ENCODE peak calls at places on chromosomes 7 and 10, in eight cellular contexts. One of them, this sample, is unnamed.

GRCh38 chr10:15168296-15168780 is at the start of gene NMT2:
- DNase-seq in PC-9: peak; percentile 62
- DNase-seq in GM13977: no peak
- DNase-seq in GM12865: no peak
- DNase-seq in gastrocnemius medialis: peak; percentile 81
- DNase-seq in AG04449: no peak
- DNase-seq in upper lobe of right lung: peak; percentile 94
- DNase-seq in CD4-positive, alpha-beta T cell: no peak
- DNase-seq in this sample: no peak

GRCh38 chr10:43198682-43199005 is 60.4 kb downstream of the CSGALNACT2 start:
- DNase-seq in PC-9: no peak
- DNase-seq in GM13977: no peak
- DNase-seq in GM12865: no peak
- DNase-seq in gastrocnemius medialis: no peak
- DNase-seq in AG04449: no peak
- DNase-seq in upper lobe of right lung: peak; percentile 49
- DNase-seq in CD4-positive, alpha-beta T cell: no peak
- DNase-seq in this sample: peak; percentile 10

GRCh38 chr7:105202561-105203130 is 186.1 kb downstream of the SRPK2 start:
- DNase-seq in PC-9: no peak
- DNase-seq in GM13977: no peak
- DNase-seq in GM12865: no peak
- DNase-seq in gastrocnemius medialis: no peak
- DNase-seq in AG04449: no peak
- DNase-seq in upper lobe of right lung: no peak
- DNase-seq in CD4-positive, alpha-beta T cell: no peak
- DNase-seq in this sample: no peak

GRCh38 chr7:35650751-35651150 is 44.2 kb downstream of the HERPUD2 start:
- DNase-seq in PC-9: no peak
- DNase-seq in GM13977: no peak
- DNase-seq in GM12865: no peak
- DNase-seq in gastrocnemius medialis: no peak
- DNase-seq in AG04449: no peak
- DNase-seq in upper lobe of right lung: no peak
- DNase-seq in CD4-positive, alpha-beta T cell: no peak
- DNase-seq in this sample: no peak

GRCh38 chr7:155412416-155413253 is 45.3 kb upstream of the EN2 start:
- DNase-seq in PC-9: no peak
- DNase-seq in GM13977: peak; percentile 89
- DNase-seq in GM12865: peak; percentile 66
- DNase-seq in gastrocnemius medialis: no peak
- DNase-seq in AG04449: no peak
- DNase-seq in upper lobe of right lung: peak; percentile 74
- DNase-seq in CD4-positive, alpha-beta T cell: peak; percentile 4
- DNase-seq in this sample: peak; percentile 88

GRCh38 chr10:119113805-119114732 is 10.2 kb downstream of the DENND10 start:
- DNase-seq in PC-9: peak; percentile 93
- DNase-seq in GM13977: no peak
- DNase-seq in GM12865: no peak
- DNase-seq in gastrocnemius medialis: peak; percentile 63
- DNase-seq in AG04449: peak; percentile 84
- DNase-seq in upper lobe of right lung: no peak
- DNase-seq in CD4-positive, alpha-beta T cell: no peak
- DNase-seq in this sample: no peak

GRCh38 chr7:28647076-28647421 is 234.7 kb downstream of the CREB5 start:
- DNase-seq in PC-9: no peak
- DNase-seq in GM13977: no peak
- DNase-seq in GM12865: no peak
- DNase-seq in gastrocnemius medialis: no peak
- DNase-seq in AG04449: no peak
- DNase-seq in upper lobe of right lung: no peak
- DNase-seq in CD4-positive, alpha-beta T cell: no peak
- DNase-seq in this sample: no peak

GRCh38 chr7:23594879-23595604 is 2.1 kb upstream of the CCDC126 start:
- DNase-seq in PC-9: peak; percentile 81
- DNase-seq in GM13977: peak; percentile 85
- DNase-seq in GM12865: peak; percentile 93
- DNase-seq in gastrocnemius medialis: no peak
- DNase-seq in AG04449: no peak
- DNase-seq in upper lobe of right lung: no peak
- DNase-seq in CD4-positive, alpha-beta T cell: no peak
- DNase-seq in this sample: peak; percentile 79

GRCh38 chr7:37031571-37032257 is 307.4 kb upstream of the AOAH start:
- DNase-seq in PC-9: peak; percentile 98
- DNase-seq in GM13977: no peak
- DNase-seq in GM12865: no peak
- DNase-seq in gastrocnemius medialis: peak; percentile 78
- DNase-seq in AG04449: peak; percentile 97
- DNase-seq in upper lobe of right lung: peak; percentile 64
- DNase-seq in CD4-positive, alpha-beta T cell: no peak
- DNase-seq in this sample: no peak

GRCh38 chr10:130382031-130382430 is 245.8 kb downstream of the GLRX3 start:
- DNase-seq in PC-9: no peak
- DNase-seq in GM13977: no peak
- DNase-seq in GM12865: no peak
- DNase-seq in gastrocnemius medialis: no peak
- DNase-seq in AG04449: no peak
- DNase-seq in upper lobe of right lung: no peak
- DNase-seq in CD4-positive, alpha-beta T cell: no peak
- DNase-seq in this sample: no peak

GRCh38 chr7:140998715-140999114 is 16.0 kb downstream of the MRPS33 start:
- DNase-seq in PC-9: no peak
- DNase-seq in GM13977: no peak
- DNase-seq in GM12865: no peak
- DNase-seq in gastrocnemius medialis: no peak
- DNase-seq in AG04449: no peak
- DNase-seq in upper lobe of right lung: no peak
- DNase-seq in CD4-positive, alpha-beta T cell: no peak
- DNase-seq in this sample: no peak

GRCh38 chr10:97278491-97278989 is 13.9 kb downstream of the ARHGAP19 start:
- DNase-seq in PC-9: peak; percentile 57
- DNase-seq in GM13977: peak; percentile 47
- DNase-seq in GM12865: peak; percentile 57
- DNase-seq in gastrocnemius medialis: no peak
- DNase-seq in AG04449: peak; percentile 93
- DNase-seq in upper lobe of right lung: no peak
- DNase-seq in CD4-positive, alpha-beta T cell: no peak
- DNase-seq in this sample: peak; percentile 50

GRCh38 chr10:112349521-112350085 is 24.3 kb upstream of the ACSL5 start:
- DNase-seq in PC-9: no peak
- DNase-seq in GM13977: no peak
- DNase-seq in GM12865: no peak
- DNase-seq in gastrocnemius medialis: no peak
- DNase-seq in AG04449: no peak
- DNase-seq in upper lobe of right lung: no peak
- DNase-seq in CD4-positive, alpha-beta T cell: no peak
- DNase-seq in this sample: no peak

GRCh38 chr7:1908823-1909420 is 238.8 kb downstream of the ELFN1 start:
- DNase-seq in PC-9: no peak
- DNase-seq in GM13977: no peak
- DNase-seq in GM12865: no peak
- DNase-seq in gastrocnemius medialis: no peak
- DNase-seq in AG04449: no peak
- DNase-seq in upper lobe of right lung: no peak
- DNase-seq in CD4-positive, alpha-beta T cell: no peak
- DNase-seq in this sample: no peak

GRCh38 chr10:54985732-54986131 is 184.7 kb upstream of the PCDH15 start:
- DNase-seq in PC-9: no peak
- DNase-seq in GM13977: peak; percentile 3
- DNase-seq in GM12865: peak; percentile 36
- DNase-seq in gastrocnemius medialis: no peak
- DNase-seq in AG04449: no peak
- DNase-seq in upper lobe of right lung: no peak
- DNase-seq in CD4-positive, alpha-beta T cell: no peak
- DNase-seq in this sample: no peak

GRCh38 chr10:132078746-132079345 is 13.1 kb downstream of the JAKMIP3 start:
- DNase-seq in PC-9: no peak
- DNase-seq in GM13977: no peak
- DNase-seq in GM12865: no peak
- DNase-seq in gastrocnemius medialis: no peak
- DNase-seq in AG04449: no peak
- DNase-seq in upper lobe of right lung: peak; percentile 15
- DNase-seq in CD4-positive, alpha-beta T cell: no peak
- DNase-seq in this sample: no peak

GRCh38 chr7:45974540-45975360 is 53.7 kb upstream of the IGFBP3 start:
- DNase-seq in PC-9: peak; percentile 20
- DNase-seq in GM13977: no peak
- DNase-seq in GM12865: no peak
- DNase-seq in gastrocnemius medialis: no peak
- DNase-seq in AG04449: no peak
- DNase-seq in upper lobe of right lung: no peak
- DNase-seq in CD4-positive, alpha-beta T cell: no peak
- DNase-seq in this sample: no peak

GRCh38 chr7:41891967-41892755 is 189.3 kb upstream of the INHBA start:
- DNase-seq in PC-9: peak; percentile 26
- DNase-seq in GM13977: no peak
- DNase-seq in GM12865: no peak
- DNase-seq in gastrocnemius medialis: no peak
- DNase-seq in AG04449: no peak
- DNase-seq in upper lobe of right lung: no peak
- DNase-seq in CD4-positive, alpha-beta T cell: no peak
- DNase-seq in this sample: no peak
- TF ChIP-seq CTCF in PC-9: no peak
- TF ChIP-seq CTCF in GM13977: peak; percentile 49
- TF ChIP-seq CTCF in GM12865: peak; percentile 31
- TF ChIP-seq CTCF in gastrocnemius medialis: no peak
- TF ChIP-seq CTCF in AG04449: peak; percentile 3
- TF ChIP-seq CTCF in upper lobe of right lung: no peak
- TF ChIP-seq CTCF in CD4-positive, alpha-beta T cell: no peak
- TF ChIP-seq CTCF in this sample: no peak

DNA sequence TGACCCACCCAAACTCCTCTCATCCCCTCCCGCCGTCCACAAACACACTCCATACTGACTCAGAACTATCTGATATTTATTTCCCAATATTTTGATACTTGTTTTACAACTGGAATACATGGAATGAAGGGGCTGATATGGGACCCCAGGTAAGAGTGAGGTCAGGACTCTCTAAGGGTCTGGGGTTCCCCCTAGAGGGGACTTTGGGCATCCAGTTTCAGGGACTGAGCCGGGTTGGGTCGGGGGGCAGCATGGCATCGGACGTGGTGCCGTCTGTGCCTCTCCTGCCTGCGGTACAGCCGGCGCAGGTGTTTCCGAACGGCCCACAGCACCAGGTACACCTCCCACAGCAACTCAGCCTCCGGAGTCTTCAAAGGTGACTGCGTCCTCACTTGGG is 7.5 kb downstream of the SPACDR start:
- DNase-seq in PC-9: no peak
- DNase-seq in GM13977: no peak
- DNase-seq in GM12865: no peak
- DNase-seq in gastrocnemius medialis: no peak
- DNase-seq in AG04449: no peak
- DNase-seq in upper lobe of right lung: no peak
- DNase-seq in CD4-positive, alpha-beta T cell: no peak
- DNase-seq in this sample: no peak
- TF ChIP-seq CTCF in PC-9: no peak
- TF ChIP-seq CTCF in GM13977: no peak
- TF ChIP-seq CTCF in GM12865: no peak
- TF ChIP-seq CTCF in gastrocnemius medialis: no peak
- TF ChIP-seq CTCF in AG04449: no peak
- TF ChIP-seq CTCF in upper lobe of right lung: no peak
- TF ChIP-seq CTCF in CD4-positive, alpha-beta T cell: no peak
- TF ChIP-seq CTCF in this sample: no peak

GRCh38 chr10:1050145-1050544 is 1.2 kb upstream of the IDI1 start:
- DNase-seq in PC-9: no peak
- DNase-seq in GM13977: no peak
- DNase-seq in GM12865: peak; percentile 37
- DNase-seq in gastrocnemius medialis: no peak
- DNase-seq in AG04449: no peak
- DNase-seq in upper lobe of right lung: no peak
- DNase-seq in CD4-positive, alpha-beta T cell: no peak
- DNase-seq in this sample: no peak

GRCh38 chr10:1049425-1049958 is 573 bp upstream of the IDI1 start:
- DNase-seq in PC-9: no peak
- DNase-seq in GM13977: no peak
- DNase-seq in GM12865: no peak
- DNase-seq in gastrocnemius medialis: peak; percentile 48
- DNase-seq in AG04449: no peak
- DNase-seq in upper lobe of right lung: no peak
- DNase-seq in CD4-positive, alpha-beta T cell: no peak
- DNase-seq in this sample: no peak

GRCh38 chr10:1048732-1049424 is at the start of gene IDI1:
- DNase-seq in PC-9: peak; percentile 91
- DNase-seq in GM13977: peak; percentile 97
- DNase-seq in GM12865: peak; percentile 100
- DNase-seq in gastrocnemius medialis: peak; percentile 99
- DNase-seq in AG04449: peak; percentile 89
- DNase-seq in upper lobe of right lung: peak; percentile 99
- DNase-seq in CD4-positive, alpha-beta T cell: peak; percentile 96
- DNase-seq in this sample: peak; percentile 97

GRCh38 chr10:1048349-1048731 is 579 bp downstream of the IDI1 start:
- DNase-seq in PC-9: no peak
- DNase-seq in GM13977: no peak
- DNase-seq in GM12865: no peak
- DNase-seq in gastrocnemius medialis: peak; percentile 53
- DNase-seq in AG04449: no peak
- DNase-seq in upper lobe of right lung: peak; percentile 71
- DNase-seq in CD4-positive, alpha-beta T cell: peak; percentile 65
- DNase-seq in this sample: no peak

DNA sequence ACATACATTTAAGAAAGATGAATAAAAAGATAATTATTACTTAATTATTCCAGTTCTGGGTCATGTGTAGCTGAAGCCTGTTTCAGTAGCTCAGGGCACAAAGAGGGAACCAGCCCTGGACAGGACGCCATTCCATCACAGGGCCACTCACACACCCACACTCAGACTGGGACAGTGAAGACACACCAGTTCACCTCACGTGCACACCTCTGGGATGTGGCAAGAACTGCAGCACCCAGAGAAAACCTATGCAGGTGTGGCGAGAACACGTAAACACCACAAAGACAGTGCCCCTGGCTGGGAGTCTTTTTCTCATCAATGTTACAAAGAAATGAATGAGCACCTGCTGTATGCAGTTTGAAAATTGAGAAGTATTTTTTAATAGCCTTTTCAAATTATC is 1.6 kb upstream of the IDI1 start:
- DNase-seq in PC-9: peak; percentile 40
- DNase-seq in GM13977: peak; percentile 29
- DNase-seq in GM12865: peak; percentile 77
- DNase-seq in gastrocnemius medialis: peak; percentile 49
- DNase-seq in AG04449: no peak
- DNase-seq in upper lobe of right lung: no peak
- DNase-seq in CD4-positive, alpha-beta T cell: no peak
- DNase-seq in this sample: no peak
- TF ChIP-seq CTCF in PC-9: no peak
- TF ChIP-seq CTCF in GM13977: no peak
- TF ChIP-seq CTCF in GM12865: peak; percentile 13
- TF ChIP-seq CTCF in gastrocnemius medialis: no peak
- TF ChIP-seq CTCF in AG04449: no peak
- TF ChIP-seq CTCF in upper lobe of right lung: no peak
- TF ChIP-seq CTCF in CD4-positive, alpha-beta T cell: no peak
- TF ChIP-seq CTCF in this sample: no peak

DNA sequence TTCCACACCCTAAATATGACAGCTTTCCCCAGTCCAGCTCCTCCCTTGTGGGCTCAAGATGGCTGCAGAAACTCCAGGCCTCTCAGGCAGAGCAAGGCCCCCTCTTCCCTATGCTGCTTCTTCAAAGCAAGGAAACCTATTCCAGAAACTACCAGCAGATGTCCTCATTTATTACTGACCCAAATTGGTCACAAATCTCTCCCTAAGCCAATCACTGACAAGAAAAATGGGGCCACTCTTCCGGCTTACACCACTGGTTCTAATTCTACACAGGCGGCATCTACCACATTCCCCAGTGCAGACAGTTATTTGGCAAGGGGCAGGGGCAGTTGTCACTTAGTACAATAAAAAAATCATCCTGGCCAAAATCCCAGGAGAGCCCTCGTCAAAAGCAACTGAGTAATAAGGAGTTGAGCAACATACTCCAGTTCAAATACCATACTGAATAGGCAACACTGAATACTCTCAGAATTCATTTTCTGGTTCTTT is 150.4 kb downstream of the SFMBT2 start:
- DNase-seq in PC-9: no peak
- DNase-seq in GM13977: peak; percentile 64
- DNase-seq in GM12865: peak; percentile 81
- DNase-seq in gastrocnemius medialis: peak; percentile 93
- DNase-seq in AG04449: peak; percentile 19
- DNase-seq in upper lobe of right lung: no peak
- DNase-seq in CD4-positive, alpha-beta T cell: no peak
- DNase-seq in this sample: peak; percentile 65
- TF ChIP-seq CTCF in PC-9: peak; percentile 37
- TF ChIP-seq CTCF in GM13977: peak; percentile 56
- TF ChIP-seq CTCF in GM12865: peak; percentile 37
- TF ChIP-seq CTCF in gastrocnemius medialis: peak; percentile 78
- TF ChIP-seq CTCF in AG04449: peak; percentile 28
- TF ChIP-seq CTCF in upper lobe of right lung: peak; percentile 74
- TF ChIP-seq CTCF in CD4-positive, alpha-beta T cell: peak; percentile 65
- TF ChIP-seq CTCF in this sample: peak; percentile 48